ENCODE peak calls at places on chromosomes 4 and X, in four cellular contexts. One of them, this sample, is unnamed.

GRCh38 chr4:72993876-72994275 is 75.6 kb downstream of the COX18 start:
- DNase-seq in left lung: no peak
- DNase-seq in neural progenitor cell: no peak
- DNase-seq in gastrocnemius medialis: no peak
- DNase-seq in this sample: no peak

GRCh38 chrX:145792281-145792680 is 25.3 kb upstream of the SLITRK2 start:
- DNase-seq in left lung: no peak
- DNase-seq in neural progenitor cell: no peak
- DNase-seq in gastrocnemius medialis: no peak
- DNase-seq in this sample: no peak

GRCh38 chr4:93764647-93765246 is 63.8 kb upstream of the ATOH1 start:
- DNase-seq in left lung: no peak
- DNase-seq in neural progenitor cell: peak; percentile 55
- DNase-seq in gastrocnemius medialis: no peak
- DNase-seq in this sample: peak; percentile 71

GRCh38 chrX:40104649-40105015 is 6.9 kb upstream of the BCOR start:
- DNase-seq in left lung: peak; percentile 86
- DNase-seq in neural progenitor cell: peak; percentile 53
- DNase-seq in gastrocnemius medialis: peak; percentile 51
- DNase-seq in this sample: peak; percentile 65

GRCh38 chr4:32025840-32026459 is 1305.8 kb downstream of the PCDH7 start:
- DNase-seq in left lung: no peak
- DNase-seq in neural progenitor cell: no peak
- DNase-seq in gastrocnemius medialis: no peak
- DNase-seq in this sample: peak; percentile 44

GRCh38 chr4:85128246-85129204 is 162.0 kb upstream of the WDFY3 start:
- DNase-seq in left lung: no peak
- DNase-seq in neural progenitor cell: peak; percentile 37
- DNase-seq in gastrocnemius medialis: no peak
- DNase-seq in this sample: no peak

GRCh38 chr4:141587897-141588296 is 48.5 kb upstream of the IL15 start:
- DNase-seq in left lung: no peak
- DNase-seq in neural progenitor cell: no peak
- DNase-seq in gastrocnemius medialis: no peak
- DNase-seq in this sample: peak; percentile 6

GRCh38 chr4:1748465-1748995 is 27.2 kb downstream of the TACC3 start:
- DNase-seq in left lung: peak; percentile 92
- DNase-seq in neural progenitor cell: peak; percentile 92
- DNase-seq in gastrocnemius medialis: no peak
- DNase-seq in this sample: peak; percentile 74

DNA sequence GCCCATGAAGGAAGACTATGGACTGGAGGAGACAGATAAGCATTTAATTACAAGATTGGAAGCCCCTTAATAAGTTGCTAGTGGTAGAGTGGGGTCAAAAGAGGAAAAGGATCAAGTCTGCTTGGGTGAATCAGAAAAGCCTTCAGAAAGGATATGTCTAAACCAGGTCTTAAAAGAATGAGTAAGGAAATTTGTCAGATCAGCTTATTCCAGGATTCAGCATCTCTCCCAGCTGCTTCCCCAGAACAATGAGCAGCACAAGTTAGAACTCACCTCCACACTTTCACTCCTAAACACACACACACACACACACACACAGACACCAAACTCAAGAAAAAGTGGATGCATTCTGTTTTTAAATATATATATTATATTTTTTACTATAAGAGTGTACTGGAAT is 166.5 kb downstream of the CPEB2 start:
- DNase-seq in left lung: no peak
- DNase-seq in neural progenitor cell: no peak
- DNase-seq in gastrocnemius medialis: no peak
- DNase-seq in this sample: no peak
- TF ChIP-seq CTCF in left lung: no peak
- TF ChIP-seq CTCF in neural progenitor cell: no peak
- TF ChIP-seq CTCF in gastrocnemius medialis: no peak
- TF ChIP-seq CTCF in this sample: no peak

GRCh38 chr4:154018659-154019058 is 229.8 kb upstream of the SFRP2 start:
- DNase-seq in left lung: no peak
- DNase-seq in neural progenitor cell: peak; percentile 80
- DNase-seq in gastrocnemius medialis: no peak
- DNase-seq in this sample: peak; percentile 9
- TF ChIP-seq CTCF in left lung: no peak
- TF ChIP-seq CTCF in neural progenitor cell: peak; percentile 69
- TF ChIP-seq CTCF in gastrocnemius medialis: no peak
- TF ChIP-seq CTCF in this sample: no peak

DNA sequence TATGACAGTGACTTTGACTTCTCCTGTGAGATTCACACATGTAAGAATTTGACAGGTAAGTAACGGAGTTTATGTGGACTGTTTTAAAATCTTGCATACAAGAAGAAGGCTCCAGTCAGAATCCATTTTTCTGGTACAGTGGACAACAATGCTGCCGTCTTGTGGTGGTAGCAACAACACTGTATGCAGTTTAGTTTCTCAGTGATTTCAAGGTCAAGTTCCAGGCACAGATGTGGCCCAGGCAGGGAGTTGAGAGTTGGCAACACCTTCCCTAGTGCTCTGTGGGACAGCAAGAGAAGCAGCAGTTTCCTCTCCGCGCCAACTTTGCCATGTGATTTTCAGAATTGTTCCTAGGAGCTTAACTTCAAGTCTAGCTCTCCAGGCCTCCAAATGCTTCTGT is 56.0 kb upstream of the STPG2 start:
- DNase-seq in left lung: no peak
- DNase-seq in neural progenitor cell: no peak
- DNase-seq in gastrocnemius medialis: no peak
- DNase-seq in this sample: no peak
- TF ChIP-seq CTCF in left lung: no peak
- TF ChIP-seq CTCF in neural progenitor cell: no peak
- TF ChIP-seq CTCF in gastrocnemius medialis: no peak
- TF ChIP-seq CTCF in this sample: no peak

GRCh38 chr4:70533791-70534190 is 15.4 kb downstream of the AMTN start:
- DNase-seq in left lung: no peak
- DNase-seq in neural progenitor cell: no peak
- DNase-seq in gastrocnemius medialis: no peak
- DNase-seq in this sample: no peak

GRCh38 chr4:70533211-70533610 is 14.8 kb downstream of the AMTN start:
- DNase-seq in left lung: no peak
- DNase-seq in neural progenitor cell: no peak
- DNase-seq in gastrocnemius medialis: no peak
- DNase-seq in this sample: no peak

GRCh38 chr4:70530997-70531396 is 12.6 kb downstream of the AMTN start:
- DNase-seq in left lung: no peak
- DNase-seq in neural progenitor cell: no peak
- DNase-seq in gastrocnemius medialis: no peak
- DNase-seq in this sample: no peak

GRCh38 chr4:70531981-70532380 is 13.6 kb downstream of the AMTN start:
- DNase-seq in left lung: no peak
- DNase-seq in neural progenitor cell: no peak
- DNase-seq in gastrocnemius medialis: no peak
- DNase-seq in this sample: no peak
- TF ChIP-seq CTCF in left lung: no peak
- TF ChIP-seq CTCF in neural progenitor cell: peak; percentile 20
- TF ChIP-seq CTCF in gastrocnemius medialis: no peak
- TF ChIP-seq CTCF in this sample: no peak

GRCh38 chr4:39435875-39436563 is 22.7 kb downstream of the RPL9 start:
- DNase-seq in left lung: no peak
- DNase-seq in neural progenitor cell: no peak
- DNase-seq in gastrocnemius medialis: no peak
- DNase-seq in this sample: no peak
- TF ChIP-seq CTCF in left lung: no peak
- TF ChIP-seq CTCF in neural progenitor cell: peak; percentile 48
- TF ChIP-seq CTCF in gastrocnemius medialis: no peak
- TF ChIP-seq CTCF in this sample: peak; percentile 11

GRCh38 chrX:15493118-15494082 is at the start of gene PIR:
- DNase-seq in left lung: peak; percentile 96
- DNase-seq in neural progenitor cell: peak; percentile 98
- DNase-seq in gastrocnemius medialis: peak; percentile 87
- DNase-seq in this sample: peak; percentile 96
- TF ChIP-seq CTCF in left lung: peak; percentile 17
- TF ChIP-seq CTCF in neural progenitor cell: peak; percentile 64
- TF ChIP-seq CTCF in gastrocnemius medialis: peak; percentile 45
- TF ChIP-seq CTCF in this sample: peak; percentile 34

DNA sequence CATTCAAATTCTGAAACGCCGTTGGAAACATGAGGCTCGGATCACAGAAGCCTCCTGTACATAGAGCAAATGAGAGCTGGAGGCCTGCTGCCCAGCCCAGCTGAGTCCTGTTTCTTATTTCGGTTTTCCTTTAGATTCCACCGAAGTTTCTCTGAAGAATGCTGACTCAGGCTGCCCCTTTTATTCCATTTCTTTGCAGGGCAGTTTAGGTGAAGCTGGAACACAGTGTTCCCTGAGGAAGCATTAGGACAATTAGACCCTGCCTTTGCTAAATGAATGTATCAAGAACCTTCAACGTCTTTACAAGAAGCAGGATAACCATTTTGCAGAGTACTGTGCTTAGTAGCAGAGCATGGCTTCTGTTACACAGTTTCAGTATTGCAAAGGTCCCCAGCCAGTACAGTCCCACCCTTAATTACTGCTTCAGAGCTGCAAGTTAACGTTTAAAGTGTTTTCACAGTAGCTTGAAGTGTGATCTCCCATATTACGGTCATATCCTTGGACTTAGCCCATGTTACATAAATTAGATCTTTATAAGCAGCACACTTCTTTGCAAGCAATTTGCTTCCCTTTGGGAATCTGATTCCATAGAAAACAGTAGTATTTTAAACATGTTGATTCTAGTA is 117.0 kb downstream of the TBL1X start:
- DNase-seq in left lung: no peak
- DNase-seq in neural progenitor cell: no peak
- DNase-seq in gastrocnemius medialis: no peak
- DNase-seq in this sample: no peak
- TF ChIP-seq CTCF in left lung: no peak
- TF ChIP-seq CTCF in neural progenitor cell: no peak
- TF ChIP-seq CTCF in gastrocnemius medialis: no peak
- TF ChIP-seq CTCF in this sample: no peak

DNA sequence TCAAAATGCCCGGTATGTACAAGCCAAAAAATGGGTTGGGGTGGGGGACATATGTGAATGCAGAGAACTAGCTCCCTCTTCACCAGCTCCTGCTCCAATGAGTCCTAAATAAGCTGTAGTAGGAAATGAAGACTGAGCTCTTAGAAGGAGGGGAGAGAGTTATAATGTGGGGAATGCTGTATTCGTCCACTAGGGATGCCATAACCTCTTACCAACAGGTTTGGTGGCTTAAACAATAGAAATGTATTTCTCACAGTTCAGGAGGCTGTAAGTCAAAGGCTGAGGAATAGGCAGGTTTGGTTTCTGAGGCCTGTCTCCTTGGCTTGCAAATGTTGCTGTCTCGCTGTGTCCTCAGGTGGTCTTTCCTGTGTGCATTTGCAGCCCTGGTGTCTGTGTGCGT is 4.4 kb upstream of the INPP4B start:
- DNase-seq in left lung: no peak
- DNase-seq in neural progenitor cell: peak; percentile 15
- DNase-seq in gastrocnemius medialis: no peak
- DNase-seq in this sample: no peak
- TF ChIP-seq CTCF in left lung: no peak
- TF ChIP-seq CTCF in neural progenitor cell: peak; percentile 47
- TF ChIP-seq CTCF in gastrocnemius medialis: no peak
- TF ChIP-seq CTCF in this sample: no peak

GRCh38 chr4:143184503-143185252 is at the start of gene USP38:
- DNase-seq in left lung: peak; percentile 96
- DNase-seq in neural progenitor cell: peak; percentile 95
- DNase-seq in gastrocnemius medialis: peak; percentile 96
- DNase-seq in this sample: peak; percentile 96
- TF ChIP-seq CTCF in left lung: no peak
- TF ChIP-seq CTCF in neural progenitor cell: no peak
- TF ChIP-seq CTCF in gastrocnemius medialis: peak; percentile 28
- TF ChIP-seq CTCF in this sample: no peak

This sample was measured in MCF 10A.